ENCODE peak calls at places on chromosomes 12 and 14, in ten cellular contexts. G is GM12892, Y is Peyer's patch, W is K562, Q is HCT116, S is tibial nerve, O is HepG2, K is stomach, I is gastrocnemius medialis, Z is testis. V is an unnamed sample.

GRCh38 chr12:50162225-50162624 is 4.9 kb downstream of the CERS5 start:
- DNase-seq in W (no peak), S (no peak), O (no peak), K (no peak), Y (no peak), Z (no peak), Q (no peak), G (no peak), I (no peak), V (no peak)

GRCh38 chr12:95789126-95790024 is 1.2 kb downstream of the NTN4 start:
- DNase-seq in Y (no peak), K (peak; percentile 51), W (no peak), Z (peak; percentile 57), S (no peak), Q (no peak), G (no peak), O (no peak), I (no peak), V (no peak)

GRCh38 chr14:32608880-32609279 is 279.8 kb downstream of the AKAP6 start:
- DNase-seq in Y (no peak), I (no peak), S (no peak), Z (no peak), K (no peak), W (no peak), Q (no peak), G (no peak), O (no peak), V (peak; percentile 40)

GRCh38 chr14:103395245-103395644 is 10.0 kb downstream of the MARK3 start:
- DNase-seq in S (no peak), O (no peak), W (no peak), I (no peak), G (no peak), Y (no peak), K (no peak), Z (no peak), Q (no peak), V (no peak)

GRCh38 chr12:46556820-46557524 is 184.4 kb upstream of the SLC38A2 start:
- DNase-seq in Q (peak; percentile 83), K (no peak), Y (no peak), O (no peak), I (no peak), S (no peak), G (no peak), W (peak; percentile 24), Z (no peak), V (no peak)

GRCh38 chr14:59728294-59728693 is 142.3 kb downstream of the RTN1 start:
- DNase-seq in S (no peak), Z (no peak), K (no peak), O (no peak), G (no peak), Y (no peak), I (no peak), Q (no peak), W (no peak), V (no peak)

GRCh38 chr12:132926417-132926833 is 29.7 kb downstream of the ZNF605 start:
- DNase-seq in Q (no peak), W (no peak), I (no peak), Z (no peak), O (no peak), Y (no peak), K (no peak), G (no peak), S (no peak), V (no peak)

GRCh38 chr14:100534528-100535286 is 52.5 kb downstream of the BEGAIN start:
- DNase-seq in Q (no peak), K (no peak), I (peak; percentile 1), G (peak; percentile 9), Z (peak; percentile 67), S (peak; percentile 9), Y (no peak), O (no peak), W (no peak), V (peak; percentile 19)

GRCh38 chr14:79493081-79493652 is 718.1 kb downstream of the DIO2 start:
- DNase-seq in Q (no peak), O (no peak), K (no peak), Y (no peak), G (no peak), W (no peak), Z (no peak), I (no peak), S (no peak), V (no peak)

GRCh38 chr14:94710731-94711130 is 59.2 kb downstream of the GSC start:
- DNase-seq in I (no peak), K (no peak), W (no peak), Z (no peak), S (no peak), G (no peak), O (no peak), Q (no peak), Y (no peak), V (no peak)

GRCh38 chr14:59325906-59326305 is 137.4 kb downstream of the DAAM1 start:
- DNase-seq in S (no peak), Y (no peak), G (no peak), K (no peak), Q (no peak), O (no peak), Z (no peak), W (no peak), I (no peak), V (no peak)

GRCh38 chr12:107677671-107678070 is 7.9 kb upstream of the PWP1 start:
- DNase-seq in K (no peak), O (no peak), I (no peak), S (no peak), Z (no peak), Q (no peak), Y (no peak), G (no peak), W (no peak), V (no peak)

GRCh38 chr12:48512855-48513254 is 12.6 kb upstream of the OR8S1 start:
- DNase-seq in Y (no peak), S (no peak), Q (no peak), I (no peak), G (no peak), Z (no peak), W (no peak), O (no peak), K (no peak), V (no peak)

GRCh38 chr12:81644503-81644902 is 114.6 kb downstream of the PPFIA2 start:
- DNase-seq in S (no peak), O (peak; percentile 38), I (no peak), W (no peak), Y (no peak), G (no peak), Z (no peak), Q (peak; percentile 33), K (no peak), V (no peak)

GRCh38 chr14:69002069-69002468 is 23.0 kb upstream of the ACTN1 start:
- DNase-seq in W (peak; percentile 48), G (no peak), O (peak; percentile 73), K (peak; percentile 56), Q (no peak), Y (peak; percentile 50), S (no peak), Z (peak; percentile 32), I (no peak), V (no peak)

GRCh38 chr12:2170376-2170775 is 117.6 kb downstream of the CACNA1C start:
- DNase-seq in Q (no peak), I (no peak), K (no peak), G (no peak), W (no peak), Z (peak; percentile 25), S (no peak), Y (peak; percentile 54), O (no peak), V (no peak)

GRCh38 chr14:105333613-105334364 is 19.2 kb downstream of the PACS2 start:
- DNase-seq in W (no peak), K (no peak), I (no peak), G (no peak), Q (no peak), Y (no peak), Z (no peak), O (no peak), S (no peak), V (no peak)

GRCh38 chr12:30989754-30990153 is 63.2 kb downstream of the TSPAN11 start:
- DNase-seq in Z (peak; percentile 50), Q (no peak), G (no peak), W (peak; percentile 33), S (no peak), K (no peak), Y (peak; percentile 49), O (peak; percentile 39), I (no peak), V (no peak)

GRCh38 chr12:57882575-57882974 is 36.0 kb upstream of the CTDSP2 start:
- DNase-seq in I (no peak), O (no peak), K (no peak), Z (no peak), Q (no peak), S (no peak), G (no peak), Y (peak; percentile 17), W (no peak), V (no peak)
- TF ChIP-seq POLR2A in I (no peak), O (no peak), K (no peak), Z (no peak), Q (no peak), S (no peak), G (no peak), Y (peak; percentile 16), W (no peak), V (no peak)

GRCh38 chr12:58920102-58920955 is at the start of gene LRIG3:
- DNase-seq in O (peak; percentile 76), I (peak; percentile 75), Y (peak; percentile 89), W (peak; percentile 20), Q (peak; percentile 59), G (peak; percentile 32), S (peak; percentile 87), K (peak; percentile 91), Z (peak; percentile 90), V (peak; percentile 76)
- TF ChIP-seq POLR2A in O (peak; percentile 62), I (peak; percentile 50), Y (peak; percentile 56), W (no peak), Q (no peak), G (no peak), S (peak; percentile 23), K (no peak), Z (no peak), V (peak; percentile 12)

DNA sequence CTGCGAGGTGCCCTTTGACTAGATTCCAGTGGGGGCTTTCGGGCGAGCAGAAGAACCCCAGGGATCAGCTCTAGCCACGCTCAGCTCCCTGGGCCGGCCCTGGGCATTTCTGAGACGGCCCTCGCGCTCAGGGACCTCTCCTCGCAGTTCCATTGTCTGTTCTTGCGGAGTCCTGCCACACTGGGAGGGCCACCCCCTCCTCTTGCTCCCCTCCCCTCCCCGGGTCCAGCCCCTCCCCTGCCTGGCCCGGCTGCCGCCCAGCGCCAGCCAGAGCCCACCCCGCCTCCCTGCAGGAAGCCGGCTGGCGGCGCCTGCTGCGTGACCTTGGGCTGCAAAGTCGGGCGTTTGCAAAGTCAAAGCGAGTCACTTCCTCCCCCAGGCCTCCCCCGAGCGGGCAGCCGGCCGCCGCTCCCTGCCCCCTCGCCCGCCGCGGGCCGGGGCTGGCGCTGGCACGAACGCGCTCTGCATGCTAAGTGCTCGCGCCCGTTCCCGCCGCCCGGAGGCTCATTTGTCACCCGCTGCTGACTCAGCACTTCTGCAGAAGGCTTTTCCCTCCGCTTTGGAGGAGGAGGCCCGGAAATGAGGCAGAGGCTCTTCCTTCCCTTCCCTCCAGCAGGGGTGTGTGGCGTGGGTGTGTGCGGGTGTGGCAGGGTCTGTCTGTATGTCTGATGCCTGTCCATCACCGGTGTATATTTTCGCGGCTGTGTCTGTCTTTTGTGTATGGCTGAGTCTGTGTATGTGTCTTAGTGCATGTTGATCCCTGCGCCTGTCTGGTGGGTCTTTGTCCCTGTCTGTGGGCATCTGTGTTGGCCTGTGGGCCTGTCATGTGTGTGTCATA is 72.0 kb downstream of the IRF2BPL start:
- DNase-seq in O (peak; percentile 89), W (peak; percentile 78), Z (peak; percentile 92), K (peak; percentile 93), Y (peak; percentile 94), Q (peak; percentile 82), S (peak; percentile 76), I (peak; percentile 75), G (no peak), V (peak; percentile 56)
- TF ChIP-seq POLR2A in O (peak; percentile 40), W (peak; percentile 55), Z (no peak), K (no peak), Y (peak; percentile 34), Q (no peak), S (no peak), I (peak; percentile 41), G (peak; percentile 74), V (no peak)

GRCh38 chr12:52050771-52051541 is at the start of gene NR4A1:
- DNase-seq in W (peak; percentile 97), G (peak; percentile 93), Q (peak; percentile 87), K (peak; percentile 99), O (peak; percentile 85), S (peak; percentile 99), I (peak; percentile 97), Z (peak; percentile 98), Y (peak; percentile 100), V (peak; percentile 84)
- TF ChIP-seq POLR2A in W (peak; percentile 67), G (peak; percentile 62), Q (peak; percentile 63), K (peak; percentile 96), O (peak; percentile 93), S (peak; percentile 94), I (peak; percentile 94), Z (peak; percentile 96), Y (peak; percentile 95), V (peak; percentile 31)

V was measured in H54.